ENCODE peak calls at places on chromosome 2, in seven cellular contexts. R is globus pallidus; M is cerebellar cortex; O is activated CD4-positive, alpha-beta T cell treated with anti-CD3 and anti-CD28 coated beads, Interleukin-2, amount 50 U/mL, for 4 hours; L is upper lobe of right lung; A is foreskin fibroblast; Y is HT1080. H is an unnamed sample.

GRCh38 chr2:206230060-206230890 is 44.2 kb upstream of the ZDBF2 start:
- DNase-seq in R (no peak), M (peak), Y (no peak), O (no peak), L (no peak), A (peak), H (peak)

GRCh38 chr2:100603945-100604633 is 41.3 kb downstream of the PDCL3 start:
- DNase-seq in Y (peak), R (peak), M (peak), O (no peak), A (peak), L (no peak), H (no peak)

GRCh38 chr2:45728458-45728942 is 77.0 kb downstream of the PRKCE start:
- DNase-seq in O (no peak), A (no peak), Y (no peak), M (no peak), L (no peak), R (no peak), H (no peak)

GRCh38 chr2:26477911-26478253 is at the start of gene OTOF:
- DNase-seq in Y (peak), A (peak), M (peak), O (no peak), R (peak), L (no peak), H (no peak)

GRCh38 chr2:24515335-24515734 is 24.3 kb downstream of the NCOA1 start:
- DNase-seq in M (no peak), R (no peak), A (peak), O (no peak), L (no peak), Y (no peak), H (no peak)

GRCh38 chr2:210475726-210476125 is 833 bp downstream of the LANCL1 start:
- DNase-seq in M (peak), Y (no peak), L (no peak), R (no peak), O (no peak), A (peak), H (no peak)

GRCh38 chr2:10228611-10229365 is 73.9 kb upstream of the HPCAL1 start:
- DNase-seq in Y (no peak), L (peak), A (no peak), M (no peak), R (no peak), O (no peak), H (no peak)

GRCh38 chr2:188474316-188474715 is 182.6 kb downstream of the GULP1 start:
- DNase-seq in R (no peak), Y (no peak), O (no peak), L (no peak), A (no peak), M (no peak), H (no peak)

GRCh38 chr2:26687785-26688184 is 4.7 kb upstream of the KCNK3 start:
- DNase-seq in Y (no peak), A (no peak), L (no peak), O (no peak), R (no peak), M (no peak), H (no peak)

GRCh38 chr2:43136862-43137261 is 89.5 kb downstream of the ZFP36L2 start:
- DNase-seq in M (no peak), L (no peak), Y (no peak), O (peak), A (no peak), R (no peak), H (no peak)

GRCh38 chr2:195296490-195296889 is 360.5 kb upstream of the SLC39A10 start:
- DNase-seq in L (no peak), O (no peak), A (no peak), M (no peak), R (no peak), Y (no peak), H (no peak)

GRCh38 chr2:191601060-191601459 is 76.9 kb upstream of the NABP1 start:
- DNase-seq in O (no peak), M (no peak), R (no peak), Y (no peak), L (peak), A (peak), H (no peak)

GRCh38 chr2:107553534-107553933 is 273.2 kb upstream of the RGPD4 start:
- DNase-seq in L (no peak), M (no peak), Y (peak), R (peak), O (no peak), A (no peak), H (no peak)

GRCh38 chr2:177171418-177171865 is 41.2 kb upstream of the HNRNPA3 start:
- DNase-seq in O (no peak), L (no peak), M (no peak), A (no peak), R (peak), Y (peak), H (no peak)

GRCh38 chr2:135225781-135226180 is 173.7 kb downstream of the RAB3GAP1 start:
- DNase-seq in Y (no peak), A (peak), R (no peak), M (no peak), L (no peak), O (no peak), H (no peak)

GRCh38 chr2:74573747-74574562 is 19.4 kb downstream of the DOK1 start:
- DNase-seq in R (peak), Y (peak), O (no peak), A (peak), L (no peak), M (no peak), H (no peak)

GRCh38 chr2:120719471-120719870 is 16.2 kb upstream of the GLI2 start:
- DNase-seq in A (no peak), M (no peak), R (no peak), O (no peak), Y (no peak), L (peak), H (no peak)

GRCh38 chr2:47321411-47322031 is 81.4 kb upstream of the MSH2 start:
- DNase-seq in Y (no peak), M (no peak), L (no peak), A (peak), R (peak), O (no peak), H (no peak)

GRCh38 chr2:8298783-8299182 is 383.1 kb upstream of the ID2 start:
- DNase-seq in Y (no peak), M (no peak), A (peak), O (no peak), L (no peak), R (peak), H (peak)

GRCh38 chr2:241882090-241882625 is 12.6 kb downstream of the RTP5 start:
- DNase-seq in L (no peak), O (peak), A (peak), Y (no peak), M (no peak), R (no peak), H (no peak)

GRCh38 chr2:54606393-54606973 is 117.0 kb upstream of the EML6 start:
- DNase-seq in L (no peak), M (peak), Y (no peak), O (peak), R (no peak), A (peak), H (no peak)

GRCh38 chr2:235543126-235543750 is 49.4 kb downstream of the AGAP1 start:
- DNase-seq in O (no peak), R (no peak), L (peak), Y (peak), M (no peak), A (no peak), H (no peak)

GRCh38 chr2:236551843-236552542 is 17.6 kb upstream of the ACKR3 start:
- DNase-seq in A (no peak), L (no peak), O (no peak), R (no peak), Y (no peak), M (no peak), H (peak)

GRCh38 chr2:200405599-200406298 is 99.3 kb downstream of the SPATS2L start:
- DNase-seq in A (peak), Y (peak), M (no peak), L (no peak), O (no peak), R (peak), H (no peak)

GRCh38 chr2:44941551-44942234 is at the start of gene SIX3:
- DNase-seq in A (peak), M (peak), L (no peak), O (no peak), Y (no peak), R (peak), H (no peak)

GRCh38 chr2:168660859-168661258 is 141.6 kb upstream of the NOSTRIN start:
- DNase-seq in O (no peak), M (no peak), R (no peak), A (no peak), Y (no peak), L (no peak), H (no peak)

GRCh38 chr2:100038019-100038418 is 104.4 kb downstream of the AFF3 start:
- DNase-seq in O (no peak), Y (no peak), L (no peak), A (no peak), M (no peak), R (no peak), H (no peak)

GRCh38 chr2:77156599-77156998 is 365.6 kb downstream of the LRRTM4 start:
- DNase-seq in R (no peak), M (no peak), Y (no peak), A (no peak), O (no peak), L (no peak), H (no peak)

GRCh38 chr2:98519156-98519555 is 74.5 kb downstream of the INPP4A start:
- DNase-seq in A (peak), O (no peak), Y (no peak), L (no peak), M (peak), R (no peak), H (no peak)

GRCh38 chr2:56055405-56055804 is 128.4 kb upstream of the CCDC85A start:
- DNase-seq in L (no peak), Y (no peak), R (no peak), A (no peak), M (no peak), O (no peak), H (no peak)

GRCh38 chr2:107467414-107467813 is 359.3 kb upstream of the RGPD4 start:
- DNase-seq in L (no peak), Y (no peak), O (no peak), R (no peak), A (no peak), M (no peak), H (no peak)

GRCh38 chr2:218859994-218860831 is 608 bp downstream of the WNT6 start:
- DNase-seq in Y (no peak), R (no peak), A (no peak), M (no peak), O (no peak), L (peak), H (no peak)

GRCh38 chr2:224263571-224264043 is 138.3 kb downstream of the FAM124B start:
- DNase-seq in L (no peak), A (peak), Y (no peak), M (no peak), O (no peak), R (no peak), H (no peak)

GRCh38 chr2:168521342-168521741 is 65.3 kb downstream of the CERS6 start:
- DNase-seq in Y (no peak), A (peak), O (no peak), M (no peak), L (no peak), R (no peak), H (no peak)

GRCh38 chr2:210288376-210288775 is 26.6 kb downstream of the MYL1 start:
- DNase-seq in A (no peak), O (no peak), R (no peak), L (no peak), Y (no peak), M (no peak), H (no peak)

H was measured in osteocyte.